ENCODE peak calls at places on chromosomes 12 and 14, in nine cellular contexts. I is amniotic stem cell, R is H54, B is adrenal gland, K is progenitor cell of endocrine pancreas, V is endodermal cell, T is ovary, W is HEK293T, G is BJ. Z is an unnamed sample.

GRCh38 chr12:57735198-57735855 is 3.2 kb downstream of the AGAP2 start:
- DNase-seq in I (no peak), R (no peak), B (no peak), K (no peak), V (no peak), T (no peak), W (no peak), G (no peak), Z (no peak)

GRCh38 chr14:97029800-97030199 is 232.6 kb downstream of the VRK1 start:
- DNase-seq in I (no peak), R (no peak), B (no peak), K (no peak), V (no peak), T (no peak), W (no peak), G (no peak), Z (no peak)

GRCh38 chr12:53558631-53559030 is 51.3 kb upstream of the NPFF start:
- DNase-seq in I (no peak), R (no peak), B (no peak), K (no peak), V (no peak), T (no peak), W (no peak), G (no peak), Z (no peak)

GRCh38 chr14:104007121-104007520 is 64.8 kb upstream of the RD3L start:
- DNase-seq in I (no peak), R (no peak), B (peak), K (no peak), V (no peak), T (no peak), W (no peak), G (no peak), Z (no peak)

GRCh38 chr12:46187023-46187422 is 81.8 kb downstream of the SLC38A1 start:
- DNase-seq in I (peak), R (no peak), B (peak), K (no peak), V (no peak), T (peak), W (no peak), G (peak), Z (no peak)

GRCh38 chr14:28515571-28515970 is 251.0 kb upstream of the FOXG1 start:
- DNase-seq in I (peak), R (peak), B (no peak), K (no peak), V (no peak), T (no peak), W (no peak), G (no peak), Z (no peak)

GRCh38 chr12:2902287-2902880 is 11.7 kb downstream of the TULP3 start:
- DNase-seq in I (no peak), R (no peak), B (no peak), K (no peak), V (no peak), T (peak), W (no peak), G (no peak), Z (no peak)

GRCh38 chr14:91843437-91843836 is 23.9 kb downstream of the TC2N start:
- DNase-seq in I (no peak), R (no peak), B (no peak), K (no peak), V (no peak), T (no peak), W (no peak), G (no peak), Z (no peak)

GRCh38 chr14:36996133-36996856 is 176.1 kb downstream of the SLC25A21 start:
- DNase-seq in I (no peak), R (peak), B (peak), K (no peak), V (no peak), T (no peak), W (no peak), G (peak), Z (no peak)

GRCh38 chr14:56309198-56309597 is 191.0 kb downstream of the PELI2 start:
- DNase-seq in I (no peak), R (no peak), B (no peak), K (no peak), V (no peak), T (no peak), W (no peak), G (no peak), Z (no peak)

Z was measured in HCT116.